ENCODE peak calls at places on chromosomes 16 and 17, in nine cellular contexts. R, F, C, A, U, G, K, B and J are unnamed samples.

GRCh38 chr17:77556408-77557068 is 402.0 kb upstream of the TNRC6C start:
- DNase-seq in R (no peak), F (no peak), C (no peak), A (no peak), U (no peak), G (no peak), K (no peak), B (no peak), J (no peak)

GRCh38 chr16:116015-116414 is 22.5 kb downstream of the NPRL3 start:
- DNase-seq in R (no peak), F (no peak), C (no peak), A (no peak), U (no peak), G (no peak), K (no peak), B (no peak), J (no peak)

GRCh38 chr16:716250-716607 is 1.3 kb downstream of the METRN start:
- DNase-seq in R (peak), F (peak), C (no peak), A (no peak), U (no peak), G (no peak), K (no peak), B (no peak), J (peak)

GRCh38 chr16:71852146-71852545 is 6.4 kb downstream of the ATXN1L start:
- DNase-seq in R (no peak), F (no peak), C (no peak), A (no peak), U (no peak), G (no peak), K (no peak), B (no peak), J (no peak)

GRCh38 chr17:74682442-74683190 is 30.1 kb downstream of the CD300LF start:
- DNase-seq in R (no peak), F (no peak), C (no peak), A (no peak), U (no peak), G (no peak), K (no peak), B (no peak), J (no peak)

GRCh38 chr16:86509759-86510464 is 415 bp upstream of the FOXF1 start:
- DNase-seq in R (no peak), F (peak), C (peak), A (peak), U (no peak), G (no peak), K (no peak), B (no peak), J (peak)

GRCh38 chr16:14286381-14287230 is 215.5 kb downstream of the MRTFB start:
- DNase-seq in R (no peak), F (peak), C (peak), A (peak), U (no peak), G (no peak), K (no peak), B (no peak), J (no peak)

GRCh38 chr17:6023452-6023851 is 46.7 kb upstream of the WSCD1 start:
- DNase-seq in R (no peak), F (no peak), C (no peak), A (no peak), U (no peak), G (no peak), K (no peak), B (no peak), J (no peak)

GRCh38 chr17:29292992-29293889 is 707 bp downstream of the NUFIP2 start:
- DNase-seq in R (peak), F (peak), C (peak), A (peak), U (peak), G (peak), K (peak), B (peak), J (peak)

GRCh38 chr17:61451538-61452300 is 503 bp upstream of the TBX4 start:
- DNase-seq in R (no peak), F (no peak), C (no peak), A (no peak), U (no peak), G (no peak), K (no peak), B (no peak), J (no peak)

GRCh38 chr16:3021449-3022207 is 1.5 kb downstream of the TNFRSF12A start:
- DNase-seq in R (peak), F (peak), C (peak), A (peak), U (no peak), G (peak), K (peak), B (peak), J (peak)

GRCh38 chr16:87423429-87423828 is 31.3 kb downstream of the MAP1LC3B start:
- DNase-seq in R (no peak), F (no peak), C (no peak), A (no peak), U (no peak), G (no peak), K (no peak), B (no peak), J (no peak)

GRCh38 chr16:15766918-15767317 is 89.9 kb downstream of the MYH11 start:
- DNase-seq in R (no peak), F (no peak), C (no peak), A (no peak), U (no peak), G (no peak), K (no peak), B (no peak), J (no peak)

GRCh38 chr17:14616508-14616907 is 315.6 kb downstream of the HS3ST3B1 start:
- DNase-seq in R (no peak), F (no peak), C (no peak), A (no peak), U (no peak), G (no peak), K (no peak), B (no peak), J (no peak)

GRCh38 chr16:11844499-11844898 is 6.8 kb downstream of the RSL1D1 start:
- DNase-seq in R (no peak), F (no peak), C (no peak), A (no peak), U (no peak), G (no peak), K (no peak), B (no peak), J (no peak)

GRCh38 chr16:592518-593306 is 2.8 kb downstream of the RAB40C start:
- DNase-seq in R (peak), F (peak), C (no peak), A (peak), U (no peak), G (peak), K (no peak), B (no peak), J (peak)

GRCh38 chr17:81004336-81005015 is 12.8 kb downstream of the CHMP6 start:
- DNase-seq in R (no peak), F (no peak), C (no peak), A (no peak), U (no peak), G (peak), K (no peak), B (no peak), J (no peak)

GRCh38 chr16:10738231-10739077 is 5.2 kb upstream of the NUBP1 start:
- DNase-seq in R (peak), F (peak), C (peak), A (no peak), U (peak), G (no peak), K (peak), B (peak), J (peak)

GRCh38 chr17:33647976-33648375 is 354.9 kb upstream of the ASIC2 start:
- DNase-seq in R (no peak), F (no peak), C (peak), A (no peak), U (peak), G (no peak), K (peak), B (no peak), J (no peak)

GRCh38 chr16:50040710-50041109 is 15.7 kb downstream of the CNEP1R1 start:
- DNase-seq in R (no peak), F (no peak), C (no peak), A (no peak), U (no peak), G (no peak), K (no peak), B (no peak), J (no peak)

GRCh38 chr17:48441862-48442261 is 11.8 kb upstream of the SKAP1 start:
- DNase-seq in R (no peak), F (no peak), C (no peak), A (no peak), U (no peak), G (no peak), K (no peak), B (no peak), J (no peak)

GRCh38 chr16:50841081-50841886 is 99.4 kb downstream of the CYLD start:
- DNase-seq in R (peak), F (peak), C (no peak), A (no peak), U (no peak), G (no peak), K (no peak), B (no peak), J (peak)

GRCh38 chr16:47888142-47888541 is 267.7 kb downstream of the ABCC12 start:
- DNase-seq in R (no peak), F (peak), C (peak), A (no peak), U (no peak), G (no peak), K (peak), B (no peak), J (peak)

GRCh38 chr17:42571435-42572225 is 4.7 kb downstream of the MLX start:
- DNase-seq in R (no peak), F (no peak), C (no peak), A (peak), U (no peak), G (peak), K (no peak), B (no peak), J (peak)

GRCh38 chr16:85995591-85996461 is 96.9 kb downstream of the IRF8 start:
- DNase-seq in R (no peak), F (no peak), C (peak), A (no peak), U (no peak), G (no peak), K (no peak), B (no peak), J (no peak)

GRCh38 chr17:72467841-72468653 is 347.2 kb downstream of the SOX9 start:
- DNase-seq in R (no peak), F (peak), C (peak), A (peak), U (no peak), G (peak), K (no peak), B (no peak), J (peak)

GRCh38 chr16:67993207-67994036 is 5.9 kb downstream of the DPEP2 start:
- DNase-seq in R (peak), F (peak), C (peak), A (peak), U (peak), G (peak), K (peak), B (peak), J (peak)

DNA sequence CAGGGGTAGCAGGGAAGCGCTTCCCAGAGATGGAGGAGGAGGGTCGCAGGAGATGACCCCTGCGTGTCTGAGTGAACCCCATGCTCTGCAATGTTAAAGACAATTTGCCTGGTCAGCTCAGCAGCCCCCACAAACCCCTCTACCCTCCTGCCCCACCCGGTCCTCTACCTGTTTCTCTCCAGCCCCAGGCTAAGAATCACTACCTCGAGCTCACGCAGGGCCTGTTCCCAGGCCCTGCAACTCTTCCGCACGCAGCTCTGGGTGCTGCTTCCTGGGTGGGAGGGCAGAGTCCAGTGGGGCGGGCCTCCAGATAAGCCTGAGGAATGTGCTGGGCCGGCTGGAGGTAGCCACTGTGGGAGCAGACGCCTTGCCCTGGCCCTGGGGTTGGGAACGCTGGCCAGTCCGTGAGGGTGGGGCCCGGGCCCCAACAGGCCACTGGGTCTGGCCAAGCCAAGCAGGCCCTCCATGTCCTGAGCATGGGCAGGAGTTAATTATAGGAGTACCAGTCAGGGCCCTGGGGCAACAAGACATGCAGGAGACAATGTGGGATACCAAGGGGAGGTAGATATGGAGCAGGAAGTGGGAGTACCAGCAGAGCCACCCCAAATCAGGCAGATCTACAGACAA is 6.1 kb downstream of the DOK4 start:
- DNase-seq in R (no peak), F (peak), C (peak), A (peak), U (no peak), G (peak), K (peak), B (peak), J (peak)
- H3K4me3 ChIP-seq in R (no peak), F (peak), C (no peak), A (no peak), U (no peak), G (peak), K (peak), B (peak), J (peak)

GRCh38 chr16:66961065-66961744 is at the start of gene CES3:
- DNase-seq in R (peak), F (peak), C (peak), A (peak), U (peak), G (peak), K (peak), B (peak), J (peak)
- TF ChIP-seq CTCF in R (peak), F (peak), C (peak), A (peak), U (peak), G (peak), K (peak), B (peak), J (peak)

DNA sequence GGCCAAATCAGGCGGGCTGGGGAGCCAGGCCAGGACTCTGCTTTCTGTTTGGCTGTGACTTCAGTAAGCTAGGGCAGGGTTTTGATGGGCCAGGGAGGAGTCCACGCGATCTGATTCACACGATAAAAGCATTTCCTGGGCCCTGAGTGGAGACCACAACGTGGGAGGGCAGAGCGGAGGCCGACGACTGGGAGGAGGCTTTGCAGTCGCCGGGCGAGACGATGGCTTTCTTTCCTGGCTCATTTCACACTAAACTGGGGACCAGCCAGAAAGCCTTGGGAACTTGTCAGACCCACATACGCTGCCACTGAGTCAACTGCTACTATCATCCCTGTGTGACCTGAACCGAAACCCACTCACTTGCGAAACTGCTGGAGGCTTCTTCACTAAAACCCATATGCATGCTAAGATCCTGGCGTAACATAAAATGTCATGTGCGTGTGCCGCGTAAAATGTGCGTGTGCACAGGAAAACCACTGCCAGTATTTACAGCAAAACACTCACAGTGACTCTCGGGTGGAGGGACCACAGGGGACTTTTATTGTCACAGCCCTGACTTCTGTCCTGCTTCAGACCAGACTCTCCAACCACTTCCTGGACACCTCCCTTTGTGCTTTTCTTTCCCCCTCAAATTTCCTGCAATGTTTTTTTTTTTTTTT is 14.2 kb upstream of the RHBDF2 start:
- DNase-seq in R (peak), F (peak), C (no peak), A (peak), U (peak), G (no peak), K (no peak), B (peak), J (peak)
- H3K4me3 ChIP-seq in R (no peak), F (peak), C (no peak), A (no peak), U (peak), G (peak), K (no peak), B (peak), J (peak)

GRCh38 chr17:35578929-35579448 is 618 bp upstream of the PEX12 start:
- DNase-seq in R (no peak), F (no peak), C (no peak), A (no peak), U (peak), G (no peak), K (no peak), B (no peak), J (no peak)

GRCh38 chr17:35575759-35576158 is 2.6 kb downstream of the PEX12 start:
- DNase-seq in R (no peak), F (no peak), C (no peak), A (no peak), U (no peak), G (no peak), K (no peak), B (no peak), J (no peak)

GRCh38 chr17:35577826-35578194 is 561 bp downstream of the PEX12 start:
- DNase-seq in R (peak), F (peak), C (peak), A (no peak), U (no peak), G (no peak), K (no peak), B (no peak), J (peak)

GRCh38 chr17:35578195-35578928 is at the start of gene PEX12:
- DNase-seq in R (peak), F (peak), C (peak), A (peak), U (peak), G (peak), K (peak), B (peak), J (peak)
- TF ChIP-seq CTCF in R (no peak), F (no peak), C (no peak), A (no peak), U (no peak), G (no peak), K (no peak), B (peak), J (no peak)

GRCh38 chr17:58081641-58082340 is 1.4 kb upstream of the DYNLL2 start:
- DNase-seq in R (no peak), F (no peak), C (no peak), A (no peak), U (no peak), G (no peak), K (no peak), B (no peak), J (no peak)
- H3K4me3 ChIP-seq in R (no peak), F (no peak), C (no peak), A (no peak), U (no peak), G (no peak), K (no peak), B (no peak), J (no peak)